ENCODE peak calls at places on chromosomes 16 and 17, in nine cellular contexts. I is nephron progenitor cell, K is AG04449, Y is bronchial epithelial cell, Q is upper lobe of right lung, M is heart right ventricle, E is psoas muscle, D is GM12865, N is IMR-90. Z is an unnamed sample.
A peak's percentile ranks its signal among the peaks of the same experiment; 100 is the strongest.

GRCh38 chr16:73166972-73167550 is 119.1 kb upstream of the ZFHX3 start:
- DNase-seq in Q (no peak), E (no peak), N (no peak), K (no peak), M (no peak), Y (no peak), I (no peak), D (no peak), Z (no peak)

GRCh38 chr17:40113110-40113960 is 8.4 kb upstream of the MSL1 start:
- DNase-seq in D (peak; percentile 96), I (peak; percentile 83), E (peak; percentile 90), M (peak; percentile 86), K (peak; percentile 77), Q (peak; percentile 93), N (peak; percentile 95), Y (peak; percentile 92), Z (peak; percentile 80)

GRCh38 chr17:31869031-31869430 is 10.0 kb upstream of the COPRS start:
- DNase-seq in Q (no peak), N (peak; percentile 26), D (no peak), I (no peak), E (no peak), K (no peak), M (no peak), Y (no peak), Z (no peak)

GRCh38 chr17:81253358-81254131 is 14.4 kb downstream of the NDUFAF8 start:
- DNase-seq in D (peak; percentile 45), Y (peak; percentile 12), Q (no peak), M (no peak), N (peak; percentile 31), K (no peak), I (peak; percentile 67), E (peak; percentile 48), Z (peak; percentile 35)

GRCh38 chr17:7220593-7221280 is 999 bp downstream of the ACADVL start:
- DNase-seq in N (peak; percentile 63), I (no peak), K (no peak), D (peak; percentile 80), E (peak; percentile 65), Q (peak; percentile 84), Y (peak; percentile 63), M (no peak), Z (peak; percentile 39)

GRCh38 chr17:4945176-4945943 is 3.0 kb downstream of the PFN1 start:
- DNase-seq in Y (peak; percentile 92), E (peak; percentile 86), K (peak; percentile 47), D (peak; percentile 91), N (peak; percentile 93), I (no peak), Q (peak; percentile 75), M (peak; percentile 49), Z (peak; percentile 63)

GRCh38 chr16:46426336-46426735 is 194.8 kb downstream of the SHCBP1 start:
- DNase-seq in K (no peak), N (no peak), M (no peak), I (no peak), D (no peak), Y (no peak), Q (no peak), E (no peak), Z (no peak)

GRCh38 chr17:46009681-46010596 is 10.9 kb downstream of the STH start:
- DNase-seq in I (no peak), Y (no peak), Q (no peak), D (no peak), M (no peak), N (peak; percentile 62), E (peak; percentile 49), K (no peak), Z (no peak)

GRCh38 chr16:69193860-69194259 is 6.9 kb downstream of the SNTB2 start:
- DNase-seq in Y (no peak), D (no peak), N (peak; percentile 71), E (no peak), I (no peak), M (no peak), Q (no peak), K (no peak), Z (no peak)

DNA sequence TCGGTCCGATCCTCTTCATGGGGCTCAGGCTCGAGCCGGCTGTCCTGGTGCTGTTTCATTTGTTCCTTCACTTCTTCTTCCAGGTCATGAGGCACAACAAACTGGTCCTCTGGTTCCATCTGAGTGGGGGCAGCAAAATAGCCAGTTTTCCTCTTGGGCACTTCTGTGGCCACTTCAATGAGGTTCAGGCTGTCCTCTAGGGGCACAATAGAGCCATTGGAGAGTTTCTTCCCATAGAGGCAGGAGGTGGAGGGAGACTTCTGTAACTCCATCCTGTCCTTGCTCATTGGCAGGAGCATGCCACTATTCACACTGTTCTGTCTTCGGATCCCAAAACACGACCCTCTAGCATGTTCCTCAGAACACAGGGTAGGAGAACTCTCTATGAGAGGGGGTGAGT is 22.9 kb downstream of the MARVELD3 start:
- DNase-seq in Y (peak; percentile 7), I (no peak), E (no peak), N (no peak), D (no peak), M (no peak), Q (no peak), K (no peak), Z (no peak)
- TF ChIP-seq CTCF in Y (peak; percentile 55), I (peak; percentile 13), E (no peak), N (peak; percentile 20), D (peak; percentile 38), M (no peak), Q (peak; percentile 23), K (peak; percentile 40), Z (no peak)

GRCh38 chr16:17544785-17545184 is 74.0 kb upstream of the XYLT1 start:
- DNase-seq in Y (no peak), Q (no peak), I (no peak), M (no peak), K (no peak), E (no peak), D (peak; percentile 19), N (no peak), Z (no peak)
- TF ChIP-seq CTCF in Y (no peak), Q (peak; percentile 19), I (peak; percentile 16), M (no peak), K (no peak), E (no peak), D (peak; percentile 23), N (no peak), Z (no peak)

DNA sequence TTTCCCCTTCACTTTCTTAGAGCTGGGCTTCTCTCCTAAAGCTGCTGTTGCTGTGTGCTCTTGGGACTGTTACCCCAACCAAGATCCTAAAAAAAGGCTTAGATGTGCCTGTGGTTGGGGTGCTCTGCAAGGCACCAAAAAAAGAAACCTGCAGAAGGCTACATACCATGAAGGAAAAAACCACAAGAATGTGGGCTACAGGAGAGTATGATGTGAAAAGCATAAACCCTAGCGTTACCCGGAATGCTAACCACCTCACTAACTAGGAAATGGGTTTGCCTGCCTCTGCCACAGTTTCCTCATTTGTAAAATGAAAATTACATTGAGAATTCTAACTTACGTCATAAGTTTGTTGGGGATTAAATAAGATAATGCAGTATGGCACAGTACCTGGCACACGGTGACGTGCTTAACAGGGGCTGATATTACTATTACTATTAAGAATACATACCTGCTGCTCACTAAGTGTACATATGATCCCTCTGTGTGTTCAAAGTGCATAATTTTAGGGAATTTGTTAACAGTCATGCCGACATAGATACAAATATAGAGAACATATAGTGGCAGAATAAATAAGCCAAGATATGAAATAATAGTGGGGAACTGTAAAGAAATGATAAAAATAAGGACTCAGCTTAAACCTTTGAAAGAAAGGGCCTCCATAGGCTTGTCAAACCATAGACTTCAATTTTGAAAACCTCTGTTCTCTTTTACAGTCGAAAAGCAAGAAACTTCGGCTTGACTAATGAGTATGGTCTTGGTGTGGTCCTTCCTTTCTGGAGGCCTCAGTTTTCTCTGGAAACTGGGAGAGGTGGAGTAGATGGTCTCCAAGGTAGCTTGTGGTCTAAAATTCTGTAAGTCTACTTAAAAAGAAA is 177.8 kb upstream of the TBX2 start:
- DNase-seq in I (no peak), Q (no peak), E (no peak), Y (no peak), D (no peak), N (peak; percentile 37), M (no peak), K (no peak), Z (no peak)
- TF ChIP-seq CTCF in I (no peak), Q (no peak), E (no peak), Y (no peak), D (no peak), N (no peak), M (no peak), K (no peak), Z (no peak)

GRCh38 chr16:15950869-15951268 is 1.5 kb downstream of the ABCC1 start:
- DNase-seq in D (no peak), N (no peak), K (no peak), E (no peak), M (no peak), Q (no peak), Y (no peak), I (no peak), Z (no peak)

GRCh38 chr16:15948532-15949209 is 745 bp upstream of the ABCC1 start:
- DNase-seq in Y (no peak), N (no peak), I (no peak), M (no peak), E (no peak), D (peak; percentile 81), Q (peak; percentile 59), K (no peak), Z (no peak)

GRCh38 chr16:15950167-15950854 is 895 bp downstream of the ABCC1 start:
- DNase-seq in Q (no peak), K (no peak), Y (peak; percentile 34), D (peak; percentile 61), E (no peak), N (peak; percentile 44), I (peak; percentile 21), M (no peak), Z (peak; percentile 33)

GRCh38 chr16:15947983-15948509 is 1.4 kb upstream of the ABCC1 start:
- DNase-seq in M (no peak), D (no peak), I (no peak), Q (no peak), K (no peak), Y (no peak), E (no peak), N (no peak), Z (no peak)

DNA sequence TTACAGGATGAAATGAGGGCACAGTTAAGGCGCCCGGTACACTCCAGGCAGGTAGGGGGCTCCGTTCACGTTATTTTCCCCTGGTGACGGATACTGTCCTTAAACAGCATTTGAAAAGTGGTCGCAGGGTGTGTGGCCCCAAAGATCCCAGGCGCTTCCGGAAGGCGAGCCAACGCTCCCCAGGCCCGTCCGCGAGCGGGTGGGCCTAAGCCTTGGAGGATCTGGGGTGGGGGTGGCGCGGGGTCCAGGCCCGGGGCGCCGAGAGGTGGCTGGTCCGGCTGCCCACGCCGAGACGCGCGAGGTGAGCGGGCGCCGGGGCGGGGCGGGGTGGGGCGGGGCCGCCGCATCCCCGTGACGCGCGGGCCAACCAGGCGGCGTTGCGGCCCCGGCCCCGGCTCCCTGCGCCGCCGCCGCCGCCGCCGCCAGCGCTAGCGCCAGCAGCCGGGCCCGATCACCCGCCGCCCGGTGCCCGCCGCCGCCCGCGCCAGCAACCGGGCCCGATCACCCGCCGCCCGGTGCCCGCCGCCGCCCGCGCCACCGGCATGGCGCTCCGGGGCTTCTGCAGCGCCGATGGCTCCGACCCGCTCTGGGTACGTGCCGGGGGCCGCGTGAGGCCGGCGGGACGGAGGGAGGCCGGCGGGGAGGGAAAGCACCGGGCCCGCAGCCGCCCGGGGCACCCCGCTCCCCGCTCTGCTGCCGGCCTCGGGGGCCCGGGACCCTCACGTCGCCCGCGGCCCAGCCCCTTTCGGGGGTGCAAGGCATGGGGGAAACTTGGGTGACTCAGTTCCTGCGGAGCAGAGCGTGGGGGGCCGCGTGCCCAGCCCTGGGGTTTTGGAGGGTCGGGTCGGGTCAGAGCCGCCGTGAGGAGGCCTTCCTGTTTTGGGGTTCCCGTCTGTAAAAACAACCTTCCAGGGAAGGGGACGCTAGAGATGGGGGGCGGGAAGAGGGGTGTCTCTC is at the start of gene ABCC1:
- DNase-seq in E (peak; percentile 52), D (peak; percentile 64), N (no peak), I (peak; percentile 67), K (no peak), Q (peak; percentile 78), M (peak; percentile 56), Y (no peak), Z (peak; percentile 53)
- TF ChIP-seq CTCF in E (no peak), D (no peak), N (no peak), I (no peak), K (no peak), Q (no peak), M (no peak), Y (no peak), Z (no peak)